ENCODE peak calls at places on chromosome 14, in five cellular contexts. One of them, this sample, is unnamed.

GRCh38 chr14:74867673-74868072 is 8.3 kb downstream of the PROX2 start:
- DNase-seq in activated T-cell treated with anti-CD3 and anti-CD28 coated beads for 4 hours: no peak
- DNase-seq in CD4-positive, CD25-positive, alpha-beta regulatory T cell: peak
- DNase-seq in WTC11: no peak
- DNase-seq in PC-3: no peak
- DNase-seq in this sample: no peak

GRCh38 chr14:20383636-20384035 is 29.7 kb downstream of the TEP1 start:
- DNase-seq in PC-3: no peak
- DNase-seq in CD4-positive, CD25-positive, alpha-beta regulatory T cell: no peak
- DNase-seq in WTC11: no peak
- DNase-seq in activated T-cell treated with anti-CD3 and anti-CD28 coated beads for 4 hours: no peak
- DNase-seq in this sample: no peak

GRCh38 chr14:102375126-102375525 is 12.4 kb downstream of the TECPR2 start:
- DNase-seq in WTC11: no peak
- DNase-seq in PC-3: no peak
- DNase-seq in activated T-cell treated with anti-CD3 and anti-CD28 coated beads for 4 hours: no peak
- DNase-seq in CD4-positive, CD25-positive, alpha-beta regulatory T cell: no peak
- DNase-seq in this sample: no peak

GRCh38 chr14:98189944-98190343 is 1082.1 kb downstream of the BCL11B start:
- DNase-seq in CD4-positive, CD25-positive, alpha-beta regulatory T cell: no peak
- DNase-seq in activated T-cell treated with anti-CD3 and anti-CD28 coated beads for 4 hours: no peak
- DNase-seq in WTC11: no peak
- DNase-seq in PC-3: no peak
- DNase-seq in this sample: no peak

GRCh38 chr14:69693145-69693544 is 73.8 kb upstream of the SRSF5 start:
- DNase-seq in activated T-cell treated with anti-CD3 and anti-CD28 coated beads for 4 hours: no peak
- DNase-seq in WTC11: no peak
- DNase-seq in CD4-positive, CD25-positive, alpha-beta regulatory T cell: no peak
- DNase-seq in PC-3: no peak
- DNase-seq in this sample: peak

GRCh38 chr14:93957751-93958566 is 18.4 kb downstream of the ASB2 start:
- DNase-seq in WTC11: no peak
- DNase-seq in CD4-positive, CD25-positive, alpha-beta regulatory T cell: no peak
- DNase-seq in activated T-cell treated with anti-CD3 and anti-CD28 coated beads for 4 hours: no peak
- DNase-seq in PC-3: no peak
- DNase-seq in this sample: no peak

GRCh38 chr14:105066285-105067071 is 1.2 kb upstream of the GPR132 start:
- DNase-seq in CD4-positive, CD25-positive, alpha-beta regulatory T cell: no peak
- DNase-seq in PC-3: no peak
- DNase-seq in activated T-cell treated with anti-CD3 and anti-CD28 coated beads for 4 hours: no peak
- DNase-seq in WTC11: no peak
- DNase-seq in this sample: no peak

GRCh38 chr14:63603749-63604277 is 37.9 kb downstream of the WDR89 start:
- DNase-seq in activated T-cell treated with anti-CD3 and anti-CD28 coated beads for 4 hours: no peak
- DNase-seq in CD4-positive, CD25-positive, alpha-beta regulatory T cell: peak
- DNase-seq in PC-3: no peak
- DNase-seq in WTC11: no peak
- DNase-seq in this sample: peak

GRCh38 chr14:75229923-75230792 is 48.5 kb upstream of the FOS start:
- DNase-seq in PC-3: peak
- DNase-seq in activated T-cell treated with anti-CD3 and anti-CD28 coated beads for 4 hours: peak
- DNase-seq in CD4-positive, CD25-positive, alpha-beta regulatory T cell: peak
- DNase-seq in WTC11: no peak
- DNase-seq in this sample: peak

GRCh38 chr14:76486251-76486743 is 110.4 kb downstream of the ESRRB start:
- DNase-seq in PC-3: no peak
- DNase-seq in CD4-positive, CD25-positive, alpha-beta regulatory T cell: no peak
- DNase-seq in activated T-cell treated with anti-CD3 and anti-CD28 coated beads for 4 hours: no peak
- DNase-seq in WTC11: no peak
- DNase-seq in this sample: peak

GRCh38 chr14:54718046-54718445 is 151.1 kb downstream of the SAMD4A start:
- DNase-seq in PC-3: no peak
- DNase-seq in WTC11: no peak
- DNase-seq in activated T-cell treated with anti-CD3 and anti-CD28 coated beads for 4 hours: no peak
- DNase-seq in CD4-positive, CD25-positive, alpha-beta regulatory T cell: no peak
- DNase-seq in this sample: no peak

GRCh38 chr14:91649930-91650329 is 82.0 kb downstream of the CATSPERB start:
- DNase-seq in PC-3: peak
- DNase-seq in CD4-positive, CD25-positive, alpha-beta regulatory T cell: peak
- DNase-seq in activated T-cell treated with anti-CD3 and anti-CD28 coated beads for 4 hours: no peak
- DNase-seq in WTC11: no peak
- DNase-seq in this sample: peak

GRCh38 chr14:27573018-27573417 is 975.2 kb upstream of the NOVA1 start:
- DNase-seq in activated T-cell treated with anti-CD3 and anti-CD28 coated beads for 4 hours: no peak
- DNase-seq in CD4-positive, CD25-positive, alpha-beta regulatory T cell: no peak
- DNase-seq in WTC11: no peak
- DNase-seq in PC-3: no peak
- DNase-seq in this sample: no peak

GRCh38 chr14:41606249-41607118 is at the start of gene LRFN5:
- DNase-seq in PC-3: peak
- DNase-seq in WTC11: peak
- DNase-seq in activated T-cell treated with anti-CD3 and anti-CD28 coated beads for 4 hours: no peak
- DNase-seq in CD4-positive, CD25-positive, alpha-beta regulatory T cell: no peak
- DNase-seq in this sample: peak

GRCh38 chr14:30521899-30522736 is 36.8 kb upstream of the G2E3 start:
- DNase-seq in activated T-cell treated with anti-CD3 and anti-CD28 coated beads for 4 hours: no peak
- DNase-seq in CD4-positive, CD25-positive, alpha-beta regulatory T cell: peak
- DNase-seq in WTC11: no peak
- DNase-seq in PC-3: peak
- DNase-seq in this sample: peak

GRCh38 chr14:69092840-69093422 is 60.0 kb downstream of the DCAF5 start:
- DNase-seq in CD4-positive, CD25-positive, alpha-beta regulatory T cell: no peak
- DNase-seq in activated T-cell treated with anti-CD3 and anti-CD28 coated beads for 4 hours: no peak
- DNase-seq in PC-3: no peak
- DNase-seq in WTC11: no peak
- DNase-seq in this sample: no peak

This sample was measured in DMS53.